ENCODE peak calls at places on chromosomes 13 and 19, in five cellular contexts. One of them, this sample, is unnamed.

GRCh38 chr19:40640744-40641143 is 39.6 kb downstream of the LTBP4 start:
- DNase-seq in PC-3: no peak
- DNase-seq in fibroblast of lung: no peak
- DNase-seq in hepatocyte: no peak
- DNase-seq in HCT116: no peak
- DNase-seq in this sample: no peak

GRCh38 chr13:34432234-34432633 is 509.8 kb upstream of the NBEA start:
- DNase-seq in hepatocyte: no peak
- DNase-seq in HCT116: no peak
- DNase-seq in PC-3: no peak
- DNase-seq in fibroblast of lung: no peak
- DNase-seq in this sample: no peak

GRCh38 chr19:17948967-17949930 is 16.4 kb downstream of the CCDC124 start:
- DNase-seq in fibroblast of lung: no peak
- DNase-seq in PC-3: no peak
- DNase-seq in hepatocyte: no peak
- DNase-seq in HCT116: no peak
- DNase-seq in this sample: no peak

GRCh38 chr13:44873486-44873885 is 115.8 kb downstream of the NUFIP1 start:
- DNase-seq in hepatocyte: no peak
- DNase-seq in PC-3: no peak
- DNase-seq in HCT116: no peak
- DNase-seq in fibroblast of lung: no peak
- DNase-seq in this sample: no peak

GRCh38 chr19:45972944-45973525 is 630 bp downstream of the NOVA2 start:
- DNase-seq in hepatocyte: peak; percentile 13
- DNase-seq in PC-3: no peak
- DNase-seq in fibroblast of lung: no peak
- DNase-seq in HCT116: no peak
- DNase-seq in this sample: no peak

GRCh38 chr19:6250909-6251308 is 28.9 kb downstream of the MLLT1 start:
- DNase-seq in HCT116: no peak
- DNase-seq in PC-3: no peak
- DNase-seq in fibroblast of lung: peak; percentile 18
- DNase-seq in hepatocyte: no peak
- DNase-seq in this sample: no peak

GRCh38 chr13:73138967-73139491 is 80.2 kb downstream of the KLF5 start:
- DNase-seq in HCT116: no peak
- DNase-seq in PC-3: peak; percentile 73
- DNase-seq in hepatocyte: peak; percentile 59
- DNase-seq in fibroblast of lung: no peak
- DNase-seq in this sample: no peak

GRCh38 chr13:81138353-81138995 is 797.5 kb upstream of the SPRY2 start:
- DNase-seq in HCT116: no peak
- DNase-seq in PC-3: no peak
- DNase-seq in hepatocyte: peak; percentile 20
- DNase-seq in fibroblast of lung: no peak
- DNase-seq in this sample: no peak

GRCh38 chr13:51585696-51586095 is 1.4 kb downstream of the WDFY2 start:
- DNase-seq in PC-3: peak; percentile 65
- DNase-seq in fibroblast of lung: no peak
- DNase-seq in hepatocyte: no peak
- DNase-seq in HCT116: no peak
- DNase-seq in this sample: no peak

GRCh38 chr13:41811588-41812021 is 149.3 kb downstream of the VWA8 start:
- DNase-seq in HCT116: no peak
- DNase-seq in PC-3: peak; percentile 36
- DNase-seq in hepatocyte: no peak
- DNase-seq in fibroblast of lung: no peak
- DNase-seq in this sample: no peak

GRCh38 chr13:41812851-41813250 is 148.1 kb downstream of the VWA8 start:
- DNase-seq in hepatocyte: no peak
- DNase-seq in fibroblast of lung: no peak
- DNase-seq in PC-3: no peak
- DNase-seq in HCT116: no peak
- DNase-seq in this sample: no peak

GRCh38 chr13:41812237-41812636 is 148.7 kb downstream of the VWA8 start:
- DNase-seq in HCT116: no peak
- DNase-seq in PC-3: no peak
- DNase-seq in fibroblast of lung: no peak
- DNase-seq in hepatocyte: no peak
- DNase-seq in this sample: no peak

GRCh38 chr13:41813426-41813825 is 147.5 kb downstream of the VWA8 start:
- DNase-seq in PC-3: peak; percentile 53
- DNase-seq in hepatocyte: no peak
- DNase-seq in fibroblast of lung: peak; percentile 45
- DNase-seq in HCT116: no peak
- DNase-seq in this sample: no peak

DNA sequence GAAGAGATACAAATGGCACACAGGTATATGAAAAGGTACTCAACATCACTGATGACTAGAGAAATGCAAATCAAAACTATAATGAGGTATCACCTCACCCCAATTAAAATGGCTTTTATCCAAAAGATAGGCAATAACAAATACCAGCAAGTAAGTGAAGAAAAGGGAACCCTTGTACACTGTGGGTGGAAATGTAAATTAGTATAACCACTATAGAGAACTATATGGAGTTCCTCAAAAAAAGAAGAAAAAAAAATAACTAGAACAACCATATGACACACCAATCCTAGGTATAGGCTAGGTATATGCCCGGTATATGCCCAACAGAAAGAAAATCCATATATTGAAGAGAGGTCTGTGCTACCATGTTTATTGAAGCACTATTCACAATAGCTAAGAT is 150.9 kb downstream of the VWA8 start:
- DNase-seq in hepatocyte: no peak
- DNase-seq in PC-3: no peak
- DNase-seq in fibroblast of lung: no peak
- DNase-seq in HCT116: no peak
- DNase-seq in this sample: no peak
- H3K4me1 ChIP-seq in hepatocyte: no peaks in the 10 kb centered on the region
- H3K4me1 ChIP-seq in PC-3: peaks cover 20% of the 10 kb centered on the region
- H3K4me1 ChIP-seq in fibroblast of lung: no peaks in the 10 kb centered on the region
- H3K4me1 ChIP-seq in HCT116: no peaks in the 10 kb centered on the region
- H3K4me1 ChIP-seq in this sample: no peaks in the 10 kb centered on the region

GRCh38 chr19:50465000-50465399 is 11.3 kb upstream of the EMC10 start:
- DNase-seq in HCT116: no peak
- DNase-seq in hepatocyte: peak; percentile 34
- DNase-seq in PC-3: no peak
- DNase-seq in fibroblast of lung: no peak
- DNase-seq in this sample: no peak
- H3K4me3 ChIP-seq in HCT116: no peak overlapping the region
- H3K4me3 ChIP-seq in hepatocyte: no peak overlapping the region
- H3K4me3 ChIP-seq in PC-3: no peak overlapping the region
- H3K4me3 ChIP-seq in fibroblast of lung: no peak overlapping the region
- H3K4me3 ChIP-seq in this sample: no peak overlapping the region

GRCh38 chr19:3073931-3074595 is 11.8 kb upstream of the TLE5 start:
- DNase-seq in hepatocyte: no peak
- DNase-seq in PC-3: no peak
- DNase-seq in HCT116: no peak
- DNase-seq in fibroblast of lung: no peak
- DNase-seq in this sample: no peak
- TF ChIP-seq EZH2 in hepatocyte: no peak
- TF ChIP-seq EZH2 in PC-3: no peak
- TF ChIP-seq EZH2 in HCT116: no peak
- TF ChIP-seq EZH2 in fibroblast of lung: no peak
- TF ChIP-seq EZH2 in this sample: no peak

DNA sequence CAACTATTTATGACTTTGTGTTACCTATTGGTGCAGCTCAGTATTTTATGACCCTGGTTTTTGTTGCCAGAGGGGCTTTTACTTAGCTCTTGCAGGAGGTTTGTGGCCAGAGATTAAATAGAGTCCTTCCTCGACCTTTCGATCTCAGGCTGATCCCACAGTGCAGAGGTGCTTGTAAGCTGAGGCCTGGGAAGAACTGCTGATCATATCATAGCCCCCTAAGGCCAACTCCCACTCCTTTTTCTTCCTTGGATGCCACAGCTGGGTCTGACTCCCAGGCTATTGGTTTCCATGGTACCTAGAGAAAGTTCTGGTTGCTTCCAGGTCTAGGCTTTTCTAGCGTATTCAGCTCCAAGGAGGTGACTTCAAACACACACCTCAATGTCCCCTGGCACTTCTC is 324.9 kb downstream of the FOXO1 start:
- DNase-seq in HCT116: no peak
- DNase-seq in PC-3: no peak
- DNase-seq in fibroblast of lung: no peak
- DNase-seq in hepatocyte: no peak
- DNase-seq in this sample: no peak
- H3K4me1 ChIP-seq in HCT116: no peaks in the 10 kb centered on the region
- H3K4me1 ChIP-seq in PC-3: no peaks in the 10 kb centered on the region
- H3K4me1 ChIP-seq in fibroblast of lung: no peaks in the 10 kb centered on the region
- H3K4me1 ChIP-seq in hepatocyte: peaks cover 27% of the 10 kb centered on the region
- H3K4me1 ChIP-seq in this sample: no peaks in the 10 kb centered on the region

GRCh38 chr19:30719991-30720329 is 347.8 kb downstream of the ZNF536 start:
- DNase-seq in fibroblast of lung: peak; percentile 12
- DNase-seq in hepatocyte: no peak
- DNase-seq in HCT116: no peak
- DNase-seq in PC-3: no peak
- DNase-seq in this sample: no peak
- H3K4me3 ChIP-seq in fibroblast of lung: peak overlapping the region; percentile 73
- H3K4me3 ChIP-seq in hepatocyte: peak overlapping the region; percentile 31
- H3K4me3 ChIP-seq in HCT116: no peak overlapping the region
- H3K4me3 ChIP-seq in PC-3: no peak overlapping the region
- H3K4me3 ChIP-seq in this sample: peak overlapping the region; percentile 56

GRCh38 chr19:43774103-43774939 is 6.5 kb downstream of the KCNN4 start:
- DNase-seq in PC-3: no peak
- DNase-seq in hepatocyte: peak; percentile 86
- DNase-seq in HCT116: no peak
- DNase-seq in fibroblast of lung: peak; percentile 53
- DNase-seq in this sample: no peak
- TF ChIP-seq EZH2 in PC-3: no peak
- TF ChIP-seq EZH2 in hepatocyte: no peak
- TF ChIP-seq EZH2 in HCT116: no peak
- TF ChIP-seq EZH2 in fibroblast of lung: no peak
- TF ChIP-seq EZH2 in this sample: no peak

GRCh38 chr19:4379383-4380253 is 20.7 kb downstream of the SH3GL1 start:
- DNase-seq in hepatocyte: no peak
- DNase-seq in fibroblast of lung: no peak
- DNase-seq in PC-3: peak; percentile 91
- DNase-seq in HCT116: no peak
- DNase-seq in this sample: no peak

GRCh38 chr19:4376245-4376990 is 23.9 kb downstream of the SH3GL1 start:
- DNase-seq in fibroblast of lung: no peak
- DNase-seq in HCT116: no peak
- DNase-seq in PC-3: peak; percentile 45
- DNase-seq in hepatocyte: no peak
- DNase-seq in this sample: no peak

GRCh38 chr19:4376991-4377781 is 23.2 kb downstream of the SH3GL1 start:
- DNase-seq in fibroblast of lung: no peak
- DNase-seq in hepatocyte: no peak
- DNase-seq in PC-3: peak; percentile 84
- DNase-seq in HCT116: no peak
- DNase-seq in this sample: no peak

GRCh38 chr19:4380254-4380727 is 20.1 kb downstream of the SH3GL1 start:
- DNase-seq in HCT116: no peak
- DNase-seq in PC-3: no peak
- DNase-seq in hepatocyte: no peak
- DNase-seq in fibroblast of lung: no peak
- DNase-seq in this sample: no peak

DNA sequence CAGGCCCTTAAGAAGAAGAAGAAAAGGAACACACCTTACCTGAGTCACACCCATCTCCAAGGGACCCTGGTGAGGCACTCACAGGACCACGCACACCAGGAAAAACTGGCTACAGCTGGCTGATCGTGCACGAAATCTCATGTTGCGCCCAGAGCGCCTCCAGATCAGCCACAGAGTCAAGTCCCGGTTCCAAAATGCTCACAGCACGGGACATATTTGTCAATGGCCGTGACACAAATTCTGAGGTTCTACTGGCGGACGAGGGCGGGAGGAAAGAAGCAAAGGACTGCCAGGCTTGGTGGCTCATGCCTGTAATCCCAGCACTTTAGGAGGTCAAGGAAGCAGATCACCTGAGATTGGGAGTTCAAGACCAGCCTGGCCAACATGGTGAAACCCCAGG is 21.5 kb downstream of the SH3GL1 start:
- DNase-seq in fibroblast of lung: no peak
- DNase-seq in HCT116: no peak
- DNase-seq in hepatocyte: no peak
- DNase-seq in PC-3: no peak
- DNase-seq in this sample: no peak
- H3K4me1 ChIP-seq in fibroblast of lung: peaks cover 31% of the 10 kb centered on the region
- H3K4me1 ChIP-seq in HCT116: peaks cover 74% of the 10 kb centered on the region
- H3K4me1 ChIP-seq in hepatocyte: peaks cover 35% of the 10 kb centered on the region
- H3K4me1 ChIP-seq in PC-3: peaks cover 66% of the 10 kb centered on the region
- H3K4me1 ChIP-seq in this sample: no peaks in the 10 kb centered on the region

GRCh38 chr13:104477256-104477655 is 1411.0 kb upstream of the SLC10A2 start:
- DNase-seq in hepatocyte: no peak
- DNase-seq in PC-3: no peak
- DNase-seq in fibroblast of lung: peak; percentile 64
- DNase-seq in HCT116: no peak
- DNase-seq in this sample: no peak

GRCh38 chr13:104473936-104474335 is 1407.7 kb upstream of the SLC10A2 start:
- DNase-seq in PC-3: no peak
- DNase-seq in HCT116: no peak
- DNase-seq in fibroblast of lung: no peak
- DNase-seq in hepatocyte: no peak
- DNase-seq in this sample: no peak
- H3K4me3 ChIP-seq in PC-3: no peak overlapping the region
- H3K4me3 ChIP-seq in HCT116: no peak overlapping the region
- H3K4me3 ChIP-seq in fibroblast of lung: no peak overlapping the region
- H3K4me3 ChIP-seq in hepatocyte: no peak overlapping the region
- H3K4me3 ChIP-seq in this sample: no peak overlapping the region

DNA sequence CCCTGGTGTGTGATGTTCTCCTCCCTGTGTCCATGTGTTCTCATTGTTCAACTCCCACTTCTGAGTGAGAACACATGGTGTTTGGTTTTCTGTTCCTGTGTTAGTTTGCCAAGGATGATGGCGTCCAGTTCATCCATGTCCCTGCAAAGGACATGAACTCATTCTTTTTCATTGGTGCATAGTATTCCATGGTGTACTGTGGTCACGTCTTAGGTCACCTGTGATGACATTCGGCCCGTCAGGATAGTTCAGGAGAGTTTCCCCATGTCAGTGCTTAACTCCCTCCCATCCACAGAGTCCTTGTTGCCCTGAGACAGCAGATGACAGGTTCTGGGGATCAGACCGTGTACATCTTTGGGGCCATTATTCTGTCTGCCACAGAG is 8.6 kb downstream of the ZNF444 start:
- DNase-seq in hepatocyte: no peak
- DNase-seq in PC-3: no peak
- DNase-seq in HCT116: no peak
- DNase-seq in fibroblast of lung: no peak
- DNase-seq in this sample: no peak
- TF ChIP-seq EZH2 in hepatocyte: no peak
- TF ChIP-seq EZH2 in PC-3: no peak
- TF ChIP-seq EZH2 in HCT116: no peak
- TF ChIP-seq EZH2 in fibroblast of lung: no peak
- TF ChIP-seq EZH2 in this sample: no peak

This sample was measured in MM.1S.